ENCODE peak calls at places on chromosomes 1 and 21, in five cellular contexts. G, Y, M, K and U are unnamed samples.

GRCh38 chr1:198686069-198686728 is 47.4 kb downstream of the PTPRC start:
- DNase-seq in M (peak; percentile 18), Y (no peak), K (no peak), G (peak; percentile 69), U (no peak)

GRCh38 chr1:19698181-19698580 is 33.5 kb downstream of the HTR6 start:
- DNase-seq in M (no peak), K (no peak), Y (peak; percentile 81), G (no peak), U (no peak)

GRCh38 chr1:43225168-43225567 is 44.6 kb upstream of the TMEM125 start:
- DNase-seq in K (no peak), G (peak; percentile 11), M (no peak), Y (no peak), U (no peak)

GRCh38 chr1:195934839-195935557 is 673.2 kb downstream of the KCNT2 start:
- DNase-seq in Y (no peak), M (no peak), K (no peak), G (no peak), U (no peak)

GRCh38 chr1:28983509-28984310 is 69.3 kb downstream of the EPB41 start:
- DNase-seq in G (no peak), M (no peak), K (no peak), Y (no peak), U (no peak)

GRCh38 chr21:44593598-44594405 is 1.5 kb upstream of the KRTAP10-6 start:
- DNase-seq in G (no peak), Y (no peak), M (peak; percentile 21), K (no peak), U (peak; percentile 56)

GRCh38 chr21:45319461-45320211 is 31.9 kb upstream of the POFUT2 start:
- DNase-seq in K (no peak), G (peak; percentile 95), M (no peak), Y (no peak), U (no peak)

GRCh38 chr1:32249831-32250525 is 1.1 kb upstream of the LCK start:
- DNase-seq in Y (peak; percentile 88), G (no peak), K (peak; percentile 81), M (peak; percentile 5), U (peak; percentile 40)

GRCh38 chr1:3599286-3599811 is 12.0 kb downstream of the MEGF6 start:
- DNase-seq in G (no peak), Y (no peak), M (no peak), K (no peak), U (no peak)

GRCh38 chr1:114296413-114296812 is 142.7 kb upstream of the SYT6 start:
- DNase-seq in K (no peak), M (no peak), Y (no peak), G (no peak), U (no peak)

GRCh38 chr1:202122639-202123335 is at the start of gene GPR37L1:
- DNase-seq in Y (no peak), K (no peak), G (peak; percentile 59), M (peak; percentile 81), U (no peak)